ENCODE peak calls at places on chromosomes 11 and 22, in nine cellular contexts. G is stomach, J is GM12878, F is uterus, U is testis, I is IMR-90, P is esophagus squamous epithelium, T is tibial nerve, D is body of pancreas. L is an unnamed sample. For H3K4me1 and H3K36me3, the result is how much of the 10 kb centered on the place peaks cover.

GRCh38 chr11:65207918-65208784 is 26.4 kb downstream of the CAPN1 start:
- DNase-seq in G (peak), T (no peak), J (no peak), I (no peak), P (no peak), F (no peak), D (no peak), U (no peak), L (no peak)

GRCh38 chr11:125627236-125627910 is 2.4 kb downstream of the CHEK1 start:
- DNase-seq in G (no peak), J (no peak), F (no peak), T (no peak), U (no peak), P (no peak), D (no peak), I (peak), L (no peak)

GRCh38 chr11:1042626-1043562 is 6.4 kb upstream of the MUC6 start:
- DNase-seq in F (no peak), J (no peak), P (no peak), I (no peak), D (no peak), G (no peak), U (no peak), T (no peak), L (no peak)

GRCh38 chr22:28244760-28245159 is 325.7 kb upstream of the PITPNB start:
- DNase-seq in G (no peak), I (no peak), P (no peak), U (peak), F (no peak), T (no peak), J (no peak), D (no peak), L (no peak)

GRCh38 chr22:26461188-26461810 is 22.3 kb downstream of the HPS4 start:
- DNase-seq in U (peak), T (peak), G (peak), F (peak), J (no peak), I (peak), P (no peak), D (peak), L (peak)

GRCh38 chr22:20779813-20780148 is 5.9 kb downstream of the SERPIND1 start:
- DNase-seq in T (no peak), P (no peak), J (no peak), G (no peak), F (no peak), U (no peak), I (peak), D (no peak), L (no peak)

GRCh38 chr11:59187587-59187986 is 15.7 kb downstream of the DTX4 start:
- DNase-seq in P (peak), D (no peak), I (peak), T (no peak), G (peak), J (no peak), U (no peak), F (peak), L (peak)

GRCh38 chr11:12003815-12004214 is 4.6 kb downstream of the DKK3 start:
- DNase-seq in U (no peak), J (no peak), P (no peak), T (no peak), D (no peak), I (peak), G (no peak), F (no peak), L (no peak)

GRCh38 chr11:285021-285893 is 3.7 kb upstream of the PGGHG start:
- DNase-seq in P (no peak), G (no peak), J (no peak), I (no peak), F (no peak), T (no peak), U (peak), D (no peak), L (no peak)

GRCh38 chr22:17980638-17981051 is 43.7 kb downstream of the MICAL3 start:
- DNase-seq in G (peak), J (no peak), T (peak), U (peak), P (no peak), D (peak), I (peak), F (no peak), L (peak)

GRCh38 chr11:30487200-30487898 is 98.8 kb downstream of the MPPED2 start:
- DNase-seq in T (peak), G (no peak), U (no peak), I (peak), D (no peak), J (no peak), P (no peak), F (no peak), L (no peak)

GRCh38 chr22:21652010-21652546 is 10.0 kb downstream of the SDF2L1 start:
- DNase-seq in I (peak), U (peak), J (peak), D (peak), P (peak), G (peak), T (peak), F (peak), L (peak)

GRCh38 chr22:50216684-50217520 is 16.1 kb downstream of the SELENOO start:
- DNase-seq in J (no peak), U (no peak), F (no peak), G (no peak), P (no peak), T (no peak), D (no peak), I (no peak), L (no peak)

GRCh38 chr11:10397226-10397987 is 57.7 kb upstream of the AMPD3 start:
- DNase-seq in G (no peak), P (no peak), U (no peak), D (no peak), T (no peak), J (no peak), I (peak), F (no peak), L (no peak)

GRCh38 chr11:129023968-129024676 is 81.5 kb upstream of the TP53AIP1 start:
- DNase-seq in I (peak), F (no peak), U (peak), T (no peak), D (peak), J (no peak), G (peak), P (no peak), L (peak)

GRCh38 chr11:6618117-6619020 is 853 bp downstream of the TPP1 start:
- DNase-seq in J (no peak), G (peak), I (peak), D (no peak), P (no peak), T (peak), F (peak), U (peak), L (peak)

GRCh38 chr11:102312656-102313055 is 4.6 kb upstream of the BIRC3 start:
- DNase-seq in G (no peak), T (no peak), I (peak), J (no peak), D (no peak), P (no peak), U (no peak), F (no peak), L (no peak)

GRCh38 chr11:72443016-72443415 is 8.7 kb upstream of the CLPB start:
- DNase-seq in G (no peak), T (no peak), I (peak), P (no peak), U (no peak), F (no peak), J (no peak), D (no peak), L (no peak)

GRCh38 chr11:96113100-96113710 is 189.3 kb upstream of the MTMR2 start:
- DNase-seq in G (no peak), P (no peak), T (no peak), F (no peak), I (peak), D (no peak), U (no peak), J (no peak), L (no peak)

GRCh38 chr11:6249822-6250555 is 9.6 kb upstream of the CCKBR start:
- DNase-seq in U (peak), F (peak), J (no peak), I (peak), P (no peak), D (peak), G (peak), T (no peak), L (no peak)

GRCh38 chr11:7672960-7673723 is at the start of gene CYB5R2:
- DNase-seq in P (no peak), U (peak), D (peak), G (peak), F (peak), J (no peak), I (peak), T (peak), L (peak)

GRCh38 chr11:18853086-18853720 is 61.6 kb upstream of the PTPN5 start:
- DNase-seq in G (no peak), J (no peak), T (no peak), U (no peak), F (no peak), P (no peak), D (peak), I (peak), L (no peak)

GRCh38 chr11:122333476-122333875 is 217.5 kb upstream of the BLID start:
- DNase-seq in J (no peak), T (no peak), G (no peak), I (no peak), U (no peak), F (no peak), P (no peak), D (no peak), L (no peak)

GRCh38 chr22:35191412-35191811 is 65.9 kb upstream of the HMGXB4 start:
- DNase-seq in G (no peak), I (peak), T (no peak), J (no peak), D (no peak), U (no peak), P (no peak), F (no peak), L (no peak)

GRCh38 chr22:49772692-49773091 is 55.0 kb downstream of the BRD1 start:
- DNase-seq in P (no peak), D (no peak), J (no peak), T (no peak), U (no peak), I (no peak), G (no peak), F (no peak), L (no peak)

GRCh38 chr22:30347255-30347892 is 9.3 kb downstream of the SF3A1 start:
- DNase-seq in F (no peak), D (no peak), U (no peak), G (no peak), I (no peak), P (no peak), J (no peak), T (no peak), L (no peak)

GRCh38 chr22:25084405-25085107 is 115.1 kb upstream of the CRYBB3 start:
- DNase-seq in J (no peak), G (no peak), F (no peak), I (no peak), U (no peak), D (no peak), T (no peak), P (no peak), L (no peak)

GRCh38 chr11:127492025-127492424 is 491.5 kb upstream of the KIRREL3 start:
- DNase-seq in F (no peak), P (no peak), G (no peak), U (no peak), T (no peak), J (no peak), D (no peak), I (no peak), L (no peak)

GRCh38 chr11:20631525-20632168 is 32.2 kb downstream of the SLC6A5 start:
- DNase-seq in G (no peak), F (no peak), J (no peak), T (no peak), D (no peak), I (no peak), U (no peak), P (no peak), L (no peak)

GRCh38 chr11:123429336-123429735 is 733 bp upstream of the GRAMD1B start:
- DNase-seq in T (no peak), F (no peak), G (no peak), D (no peak), J (no peak), U (no peak), P (no peak), I (peak), L (no peak)

GRCh38 chr11:8567597-8568198 is 26.3 kb downstream of the STK33 start:
- DNase-seq in F (no peak), U (no peak), J (no peak), D (no peak), I (peak), G (no peak), P (no peak), T (no peak), L (no peak)

GRCh38 chr11:43922974-43923326 is 19.5 kb upstream of the C11orf96 start:
- DNase-seq in D (no peak), I (no peak), J (no peak), F (no peak), U (no peak), P (no peak), G (no peak), T (no peak), L (no peak)

GRCh38 chr11:119933164-119933563 is 204.2 kb upstream of the NECTIN1 start:
- DNase-seq in P (no peak), D (no peak), G (no peak), J (no peak), U (no peak), F (no peak), T (no peak), I (no peak), L (no peak)

GRCh38 chr11:61350336-61350735 is 11.3 kb downstream of the CYB561A3 start:
- DNase-seq in F (no peak), U (no peak), G (no peak), P (no peak), D (no peak), J (no peak), I (no peak), T (no peak), L (no peak)

GRCh38 chr11:64839887-64840782 is 4.3 kb downstream of the CDC42BPG start:
- DNase-seq in J (no peak), G (no peak), F (no peak), D (no peak), P (no peak), U (no peak), T (no peak), I (no peak), L (no peak)

GRCh38 chr11:73584831-73585230 is 13.1 kb downstream of the FAM168A start:
- DNase-seq in P (no peak), U (no peak), I (no peak), F (no peak), T (no peak), D (no peak), J (no peak), G (no peak), L (no peak)

GRCh38 chr11:3775761-3776406 is 21.5 kb downstream of the NUP98 start:
- DNase-seq in F (no peak), U (no peak), I (no peak), P (no peak), J (no peak), G (no peak), D (no peak), T (no peak), L (no peak)

GRCh38 chr22:37199839-37200161 is 11.8 kb upstream of the C1QTNF6 start:
- DNase-seq in G (no peak), P (no peak), J (no peak), F (no peak), T (no peak), U (no peak), I (no peak), D (peak), L (no peak)

GRCh38 chr11:2167141-2168045 is 4.2 kb downstream of the TH start:
- DNase-seq in G (no peak), U (no peak), J (no peak), P (no peak), I (no peak), D (no peak), F (no peak), T (no peak), L (no peak)

GRCh38 chr11:2171531-2171930 is at the start of gene TH:
- DNase-seq in T (no peak), F (no peak), G (no peak), D (no peak), P (no peak), J (no peak), U (no peak), I (no peak), L (no peak)

GRCh38 chr11:2169001-2169370 is 2.6 kb downstream of the TH start:
- DNase-seq in U (no peak), T (no peak), I (no peak), F (no peak), P (no peak), D (no peak), G (no peak), J (no peak), L (no peak)

GRCh38 chr11:2168286-2169000 is 3.2 kb downstream of the TH start:
- DNase-seq in P (no peak), J (no peak), D (no peak), I (no peak), T (no peak), F (no peak), G (no peak), U (peak), L (no peak)

DNA sequence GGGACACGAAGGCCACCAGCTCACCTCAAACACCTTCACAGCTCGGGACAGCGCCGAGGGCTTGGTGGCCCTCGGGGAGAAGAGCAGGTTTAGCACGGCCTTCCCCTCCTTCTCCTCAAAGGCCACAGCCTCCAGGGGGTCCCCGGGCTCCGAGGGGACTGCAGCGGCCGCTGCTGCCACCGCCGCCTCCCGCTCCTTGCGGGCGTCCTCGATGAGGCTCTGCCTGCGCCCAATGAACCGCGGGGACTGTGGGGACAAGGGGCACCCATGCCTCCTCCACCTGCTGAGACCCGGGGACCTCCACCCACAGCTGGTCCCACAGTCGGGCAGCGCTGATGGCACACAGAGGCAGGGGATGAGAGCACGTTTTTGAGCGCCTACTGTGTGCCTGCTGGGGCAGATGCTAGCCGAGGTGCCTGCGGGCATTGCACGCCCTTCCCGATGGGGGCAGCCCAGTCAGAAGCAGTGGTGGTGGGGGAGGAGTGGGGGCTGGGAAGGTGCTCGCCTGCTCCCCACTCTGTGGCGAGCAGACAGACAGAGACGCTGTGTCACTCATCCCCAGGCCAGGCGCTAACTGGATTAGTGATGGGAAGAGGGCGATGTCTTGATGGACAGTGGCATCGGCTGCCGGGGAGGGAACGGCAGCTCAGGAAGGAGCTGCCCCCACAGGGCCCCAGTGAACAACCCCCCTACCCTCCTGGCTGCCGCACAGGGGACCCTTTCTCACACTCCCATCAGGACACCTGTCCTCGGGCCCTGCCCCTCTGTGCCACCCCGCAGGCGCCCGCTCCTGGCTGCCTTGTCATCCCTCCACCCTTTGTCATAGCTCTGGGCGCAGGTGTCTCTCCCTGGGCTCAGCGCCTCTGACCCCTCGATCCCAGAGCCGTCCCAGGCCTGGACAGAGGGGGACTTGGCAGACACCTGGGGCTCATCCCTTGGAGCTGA is 1.7 kb downstream of the TH start:
- DNase-seq in P (no peak), T (no peak), J (no peak), F (no peak), U (no peak), G (no peak), D (no peak), I (no peak), L (no peak)
- H3K4me1 ChIP-seq in P (under half), T (under half), J (under half), F (under half), U (under half), G (under half), D (under half), I (under half), L (under half)

GRCh38 chr11:117220568-117220967 is 11.3 kb downstream of the PCSK7 start:
- DNase-seq in F (peak), P (no peak), T (peak), U (peak), G (no peak), J (no peak), D (peak), I (no peak), L (no peak)

GRCh38 chr11:117219995-117220394 is 11.9 kb downstream of the PCSK7 start:
- DNase-seq in T (no peak), J (no peak), F (no peak), G (no peak), P (no peak), I (no peak), U (no peak), D (no peak), L (no peak)

GRCh38 chr11:117221775-117222517 is 9.9 kb downstream of the PCSK7 start:
- DNase-seq in G (peak), P (no peak), I (peak), J (no peak), U (peak), T (peak), D (peak), F (peak), L (no peak)

GRCh38 chr11:117219455-117219854 is 12.4 kb downstream of the PCSK7 start:
- DNase-seq in G (no peak), U (no peak), I (no peak), D (no peak), J (no peak), T (no peak), P (no peak), F (no peak), L (no peak)

DNA sequence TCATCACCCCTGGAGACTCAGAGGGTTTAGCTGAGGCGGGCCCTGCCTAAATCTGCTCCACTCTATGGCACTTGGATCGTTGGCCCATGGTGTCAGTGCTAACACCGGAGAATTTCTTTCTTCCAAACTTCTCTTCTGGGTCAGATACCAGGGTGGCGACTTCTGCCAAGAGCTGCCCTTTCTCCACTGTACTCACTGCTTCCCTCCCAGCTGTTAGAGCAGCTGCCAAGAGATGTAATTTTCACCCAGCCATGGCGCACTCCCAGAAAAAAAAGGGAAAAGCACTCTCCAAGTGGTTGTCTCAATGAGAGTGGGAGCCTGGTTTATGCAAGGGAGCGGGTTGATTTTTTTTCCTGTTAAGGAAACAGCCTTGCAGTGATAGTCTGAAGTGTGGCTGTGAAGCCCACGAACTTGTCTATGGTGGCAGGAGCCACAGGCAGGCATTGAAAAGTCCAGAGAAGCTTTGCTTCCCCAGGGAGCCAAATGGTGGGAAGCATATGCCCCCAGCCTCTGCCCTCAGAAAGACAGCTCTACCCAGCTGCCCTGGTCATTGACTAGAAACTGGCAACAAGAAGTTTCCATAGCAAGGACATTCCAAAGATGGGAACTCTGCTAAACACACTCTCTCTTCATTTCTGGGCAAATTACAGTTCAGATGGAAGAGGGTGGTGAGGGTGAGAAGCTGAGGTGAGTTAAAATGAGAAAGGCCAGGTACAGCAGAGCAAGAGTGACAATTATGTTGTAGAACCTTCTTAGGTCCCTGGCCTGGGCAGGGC is 10.7 kb downstream of the PCSK7 start:
- DNase-seq in T (no peak), J (no peak), G (no peak), I (no peak), D (peak), U (no peak), F (peak), P (no peak), L (peak)
- TF ChIP-seq POLR2A in T (no peak), J (no peak), G (no peak), I (no peak), D (no peak), U (no peak), F (no peak), P (no peak), L (no peak)

DNA sequence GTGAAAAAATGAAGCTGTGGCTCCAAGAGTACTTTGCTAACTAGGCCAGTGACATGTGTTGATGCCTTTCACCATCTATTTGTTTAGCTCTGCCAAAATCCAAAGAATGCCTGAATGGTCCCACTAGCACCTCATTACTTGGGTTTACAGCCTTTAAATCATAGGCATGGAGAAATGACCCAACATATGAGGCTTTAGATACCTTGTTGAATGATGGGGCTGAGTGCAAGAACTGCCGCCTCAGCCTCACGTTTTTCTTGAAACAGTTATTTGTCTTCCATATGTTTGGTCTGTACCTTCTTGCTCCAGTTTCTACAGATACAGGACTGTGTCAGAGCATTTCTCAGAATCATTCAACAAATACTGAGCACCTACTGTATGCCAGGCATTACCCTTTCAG is 8.4 kb downstream of the RBM4 start:
- DNase-seq in J (no peak), P (no peak), T (no peak), U (no peak), G (no peak), D (no peak), F (no peak), I (no peak), L (no peak)
- H3K36me3 ChIP-seq in J (under half), P (half or more), T (under half), U (under half), G (half or more), D (under half), F (under half), I (half or more), L (half or more)

GRCh38 chr11:41115066-41115465 is 344.4 kb downstream of the LRRC4C start:
- DNase-seq in J (no peak), T (no peak), F (no peak), U (no peak), I (no peak), D (no peak), P (no peak), G (no peak), L (no peak)
- H3K4me1 ChIP-seq in J (under half), T (under half), F (under half), U (under half), I (under half), D (under half), P (under half), G (under half), L (under half)